ENCODE peak calls at places on chromosome 22, in seven cellular contexts. O, U, D, L, J, A and N are unnamed samples.

GRCh38 chr22:20738394-20739089 is 35.4 kb upstream of the SERPIND1 start:
- DNase-seq in A (no peak), U (no peak), J (no peak), D (no peak), O (no peak), L (no peak), N (no peak)

GRCh38 chr22:40534379-40535188 is 101.9 kb downstream of the MRTFA start:
- DNase-seq in A (no peak), O (no peak), U (peak; percentile 46), J (no peak), D (no peak), L (peak; percentile 27), N (no peak)

GRCh38 chr22:18068381-18068988 is 9.3 kb upstream of the PEX26 start:
- DNase-seq in L (no peak), A (no peak), U (peak; percentile 38), J (no peak), O (no peak), D (no peak), N (no peak)

GRCh38 chr22:45579306-45579705 is 76.6 kb downstream of the FBLN1 start:
- DNase-seq in U (no peak), A (no peak), O (no peak), D (no peak), L (no peak), J (no peak), N (peak; percentile 30)

GRCh38 chr22:20647586-20648305 is 126.2 kb upstream of the SERPIND1 start:
- DNase-seq in L (no peak), D (no peak), A (no peak), U (no peak), J (no peak), O (no peak), N (no peak)

GRCh38 chr22:43971112-43971511 is 15.9 kb downstream of the SAMM50 start:
- DNase-seq in O (no peak), L (no peak), A (no peak), U (no peak), D (no peak), J (no peak), N (no peak)

GRCh38 chr22:45503071-45503815 is 560 bp downstream of the FBLN1 start:
- DNase-seq in O (no peak), D (no peak), L (peak; percentile 68), J (peak; percentile 59), U (no peak), A (no peak), N (no peak)

GRCh38 chr22:44181912-44182590 is 1.3 kb downstream of the PARVG start:
- DNase-seq in L (no peak), O (no peak), A (no peak), J (no peak), U (no peak), D (no peak), N (no peak)

GRCh38 chr22:33274214-33274828 is 216.1 kb upstream of the SYN3 start:
- DNase-seq in O (no peak), A (no peak), L (peak; percentile 91), U (no peak), J (no peak), D (peak; percentile 24), N (peak; percentile 73)

GRCh38 chr22:45246060-45246985 is 5.6 kb upstream of the KIAA0930 start:
- DNase-seq in L (no peak), U (peak; percentile 97), A (peak; percentile 88), J (no peak), O (no peak), D (peak; percentile 79), N (peak; percentile 88)

GRCh38 chr22:23838686-23839468 is at the start of gene DERL3:
- DNase-seq in U (peak; percentile 99), D (peak; percentile 99), J (peak; percentile 98), L (peak; percentile 100), O (peak; percentile 97), A (peak; percentile 71), N (peak; percentile 100)

GRCh38 chr22:19779685-19780268 is 19.2 kb downstream of the TBX1 start:
- DNase-seq in J (no peak), A (no peak), L (no peak), D (no peak), O (no peak), U (no peak), N (no peak)

GRCh38 chr22:27791494-27792241 is 9.9 kb downstream of the MN1 start:
- DNase-seq in D (no peak), O (no peak), A (no peak), J (no peak), U (no peak), L (no peak), N (no peak)
- H3K4me3 ChIP-seq in D (no peak overlapping the region), O (no peak overlapping the region), A (no peak overlapping the region), J (no peak overlapping the region), U (no peak overlapping the region), L (peak overlapping the region; percentile 41), N (no peak overlapping the region)

GRCh38 chr22:29627196-29627535 is 23.7 kb downstream of the NF2 start:
- DNase-seq in A (no peak), L (no peak), U (no peak), J (no peak), O (no peak), D (no peak), N (no peak)
- H3K4me3 ChIP-seq in A (no peak overlapping the region), L (no peak overlapping the region), U (no peak overlapping the region), J (no peak overlapping the region), O (no peak overlapping the region), D (no peak overlapping the region), N (no peak overlapping the region)

GRCh38 chr22:42365337-42365865 is 66.8 kb downstream of the NFAM1 start:
- DNase-seq in L (peak; percentile 62), O (no peak), U (no peak), J (no peak), D (no peak), A (no peak), N (no peak)
- H3K4me3 ChIP-seq in L (peak overlapping the region; percentile 42), O (no peak overlapping the region), U (no peak overlapping the region), J (no peak overlapping the region), D (no peak overlapping the region), A (no peak overlapping the region), N (no peak overlapping the region)

DNA sequence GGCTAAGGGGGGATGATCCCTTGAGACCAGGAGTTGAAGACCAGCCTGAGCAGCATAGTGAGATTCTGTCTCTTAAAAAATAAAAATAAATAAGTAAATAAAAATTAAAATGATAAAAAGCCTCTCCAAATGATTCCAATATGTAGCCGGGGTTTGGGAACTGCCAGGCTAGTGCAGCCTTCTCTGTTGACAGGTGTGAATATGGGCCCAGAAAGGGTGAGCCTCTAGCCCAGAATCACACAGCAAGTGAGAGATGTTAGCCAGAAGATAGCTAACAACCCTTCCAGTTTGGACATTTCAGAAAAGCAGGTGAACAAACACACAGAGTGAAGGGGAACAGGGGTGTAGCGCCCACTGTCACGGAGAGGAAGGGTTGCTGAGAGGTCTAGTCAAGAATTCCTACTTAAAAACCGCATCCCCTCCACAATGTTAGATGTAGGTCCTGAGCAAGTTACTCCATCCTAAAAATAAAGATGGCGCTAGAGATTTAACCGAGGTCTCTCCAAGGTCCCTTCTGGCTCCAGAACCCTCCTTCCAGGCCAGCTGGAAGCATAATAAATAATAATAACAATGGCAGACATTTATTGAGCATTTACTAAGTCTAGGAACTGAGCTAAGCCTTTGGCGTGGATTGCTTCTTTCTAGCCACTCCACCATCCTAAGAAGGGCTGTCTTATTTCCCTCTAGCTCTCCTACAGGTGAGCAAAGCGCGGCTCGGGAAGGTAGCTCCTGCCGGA is 51.6 kb downstream of the CYTH4 start:
- DNase-seq in O (no peak), L (no peak), A (no peak), U (no peak), J (no peak), D (no peak), N (no peak)
- H3K4me3 ChIP-seq in O (no peak overlapping the region), L (peak overlapping the region; percentile 68), A (no peak overlapping the region), U (no peak overlapping the region), J (no peak overlapping the region), D (no peak overlapping the region), N (no peak overlapping the region)

GRCh38 chr22:49021926-49022815 is 805.5 kb downstream of the BRD1 start:
- DNase-seq in A (no peak), U (no peak), O (no peak), L (no peak), D (no peak), J (no peak), N (no peak)
- H3K4me3 ChIP-seq in A (no peak overlapping the region), U (no peak overlapping the region), O (no peak overlapping the region), L (no peak overlapping the region), D (no peak overlapping the region), J (no peak overlapping the region), N (no peak overlapping the region)

GRCh38 chr22:22578702-22579424 is 19.8 kb upstream of the PRAME start:
- DNase-seq in D (no peak), U (peak; percentile 9), L (no peak), A (no peak), J (peak; percentile 23), O (no peak), N (no peak)
- H3K4me3 ChIP-seq in D (no peak overlapping the region), U (no peak overlapping the region), L (no peak overlapping the region), A (no peak overlapping the region), J (no peak overlapping the region), O (no peak overlapping the region), N (no peak overlapping the region)

GRCh38 chr22:21856197-21856596 is 11.2 kb downstream of the MAPK1 start:
- DNase-seq in L (no peak), A (no peak), U (no peak), J (no peak), D (no peak), O (no peak), N (no peak)

GRCh38 chr22:21857501-21857914 is 9.9 kb downstream of the MAPK1 start:
- DNase-seq in U (no peak), A (no peak), O (no peak), L (no peak), D (no peak), J (no peak), N (no peak)

GRCh38 chr22:21856868-21857267 is 10.6 kb downstream of the MAPK1 start:
- DNase-seq in D (no peak), A (no peak), L (no peak), J (no peak), U (no peak), O (no peak), N (no peak)

GRCh38 chr22:21860640-21861039 is 6.8 kb downstream of the MAPK1 start:
- DNase-seq in A (no peak), J (no peak), O (no peak), D (no peak), L (no peak), U (no peak), N (no peak)

DNA sequence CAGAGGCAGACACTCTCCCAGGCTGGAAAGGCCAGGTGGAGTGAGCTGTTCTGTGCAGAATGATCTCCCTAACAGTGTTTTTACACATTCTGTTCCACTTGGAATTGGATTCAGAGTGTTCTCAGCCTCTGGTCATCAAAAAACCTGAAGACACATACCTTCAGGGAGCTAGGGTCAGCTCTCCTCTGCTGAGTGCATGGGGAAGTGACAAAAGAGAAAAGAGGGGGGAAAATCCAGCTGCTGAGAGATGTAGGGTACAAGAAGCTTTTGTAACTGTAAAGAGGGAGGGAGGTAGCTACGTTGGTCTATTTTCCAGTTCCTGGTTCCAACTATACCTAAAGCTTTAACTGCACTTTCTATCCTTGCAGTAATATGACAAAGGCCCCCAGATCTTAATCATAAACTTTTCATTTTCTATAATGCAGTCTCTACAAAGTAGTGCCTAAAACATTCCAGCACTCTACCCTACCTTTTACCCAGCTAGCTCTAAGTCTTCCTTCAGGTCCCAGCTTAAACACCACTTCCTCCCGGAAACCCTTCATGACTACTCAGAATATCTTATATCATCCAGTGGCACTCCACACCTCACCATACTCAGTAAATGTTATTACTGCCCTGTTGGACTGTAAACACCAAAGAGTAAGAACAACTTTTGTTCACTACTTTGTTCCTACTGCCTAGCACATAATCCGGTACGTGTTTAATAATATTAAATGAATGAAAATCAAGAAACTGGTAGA is 9.2 kb downstream of the MAPK1 start:
- DNase-seq in J (no peak), L (no peak), A (no peak), D (no peak), O (no peak), U (no peak), N (no peak)
- H3K4me3 ChIP-seq in J (no peak overlapping the region), L (no peak overlapping the region), A (no peak overlapping the region), D (no peak overlapping the region), O (no peak overlapping the region), U (no peak overlapping the region), N (no peak overlapping the region)